ENCODE peak calls at places on chromosomes 6 and 20, in ten cellular contexts. S is psoas muscle, V is NCI-H2029, K is ascending aorta, C is kidney tubule cell, Y is type B pancreatic cell, D is SJSA1, X is EH, O is foreskin keratinocyte, E is neural crest cell. R is an unnamed sample.

GRCh38 chr6:155273438-155273837 is 9.6 kb downstream of the CLDN20 start:
- DNase-seq in S (no peak), V (no peak), K (no peak), C (peak; percentile 65), Y (no peak), D (peak; percentile 88), X (peak; percentile 90), O (peak; percentile 75), E (no peak), R (peak; percentile 85)

GRCh38 chr6:116111552-116112528 is 11.2 kb downstream of the NT5DC1 start:
- DNase-seq in S (no peak), V (no peak), K (no peak), C (peak; percentile 57), Y (no peak), D (no peak), X (peak; percentile 47), O (peak; percentile 39), E (peak; percentile 16), R (peak; percentile 50)

GRCh38 chr6:15443119-15443518 is 197.2 kb downstream of the JARID2 start:
- DNase-seq in S (no peak), V (no peak), K (no peak), C (peak; percentile 80), Y (no peak), D (peak; percentile 58), X (peak; percentile 90), O (peak; percentile 72), E (no peak), R (peak; percentile 24)

GRCh38 chr20:53291548-53291947 is 302.1 kb downstream of the ZNF217 start:
- DNase-seq in S (no peak), V (no peak), K (no peak), C (no peak), Y (no peak), D (no peak), X (no peak), O (no peak), E (peak; percentile 13), R (peak; percentile 8)

GRCh38 chr20:23562721-23563342 is 5.5 kb downstream of the CST9L start:
- DNase-seq in S (no peak), V (no peak), K (no peak), C (no peak), Y (no peak), D (no peak), X (no peak), O (no peak), E (no peak), R (no peak)

GRCh38 chr6:14635933-14636599 is 518.5 kb downstream of the CD83 start:
- DNase-seq in S (no peak), V (no peak), K (no peak), C (no peak), Y (no peak), D (no peak), X (no peak), O (no peak), E (no peak), R (no peak)

GRCh38 chr6:111973897-111974639 is 79.8 kb upstream of the CCN6 start:
- DNase-seq in S (no peak), V (no peak), K (no peak), C (peak; percentile 63), Y (no peak), D (no peak), X (peak; percentile 59), O (no peak), E (no peak), R (no peak)

GRCh38 chr20:5691918-5692618 is 58.1 kb upstream of the SHLD1 start:
- DNase-seq in S (no peak), V (peak; percentile 93), K (no peak), C (no peak), Y (no peak), D (no peak), X (no peak), O (no peak), E (no peak), R (no peak)

GRCh38 chr6:4909063-4909645 is 94.7 kb downstream of the RPP40 start:
- DNase-seq in S (no peak), V (no peak), K (no peak), C (no peak), Y (no peak), D (no peak), X (no peak), O (no peak), E (no peak), R (no peak)

GRCh38 chr6:35486005-35486925 is 10.6 kb downstream of the TEAD3 start:
- DNase-seq in S (peak; percentile 56), V (no peak), K (peak; percentile 69), C (peak; percentile 43), Y (peak; percentile 83), D (no peak), X (no peak), O (peak; percentile 92), E (no peak), R (no peak)

GRCh38 chr6:13998356-13998755 is 73.6 kb downstream of the RNF182 start:
- DNase-seq in S (no peak), V (peak; percentile 65), K (no peak), C (no peak), Y (no peak), D (no peak), X (peak; percentile 31), O (no peak), E (no peak), R (no peak)

GRCh38 chr6:129603731-129604130 is 106.2 kb downstream of the ARHGAP18 start:
- DNase-seq in S (no peak), V (no peak), K (no peak), C (no peak), Y (no peak), D (no peak), X (no peak), O (no peak), E (no peak), R (no peak)

GRCh38 chr6:157218371-157219198 is 104.7 kb downstream of the TMEM242 start:
- DNase-seq in S (peak; percentile 49), V (no peak), K (peak; percentile 65), C (no peak), Y (peak; percentile 57), D (no peak), X (no peak), O (no peak), E (no peak), R (no peak)

GRCh38 chr20:52209154-52209571 is 17.6 kb upstream of the ZFP64 start:
- DNase-seq in S (no peak), V (no peak), K (no peak), C (no peak), Y (no peak), D (no peak), X (no peak), O (no peak), E (no peak), R (no peak)

GRCh38 chr6:49327005-49327404 is 136.0 kb downstream of the MMUT start:
- DNase-seq in S (no peak), V (no peak), K (no peak), C (peak; percentile 6), Y (no peak), D (no peak), X (no peak), O (peak; percentile 45), E (no peak), R (no peak)

GRCh38 chr6:133202610-133203343 is 38.4 kb upstream of the EYA4 start:
- DNase-seq in S (no peak), V (no peak), K (no peak), C (peak; percentile 17), Y (no peak), D (no peak), X (no peak), O (no peak), E (no peak), R (no peak)

GRCh38 chr20:50445367-50446151 is 64.6 kb upstream of the PTPN1 start:
- DNase-seq in S (no peak), V (no peak), K (no peak), C (no peak), Y (no peak), D (no peak), X (no peak), O (no peak), E (no peak), R (no peak)

GRCh38 chr6:75090574-75090973 is 115.3 kb downstream of the COL12A1 start:
- DNase-seq in S (no peak), V (no peak), K (no peak), C (no peak), Y (no peak), D (no peak), X (no peak), O (no peak), E (no peak), R (no peak)

GRCh38 chr6:167687035-167687720 is 139.5 kb upstream of the AFDN start:
- DNase-seq in S (no peak), V (no peak), K (no peak), C (no peak), Y (no peak), D (no peak), X (no peak), O (no peak), E (no peak), R (no peak)

GRCh38 chr6:85703359-85703758 is 60.7 kb upstream of the SYNCRIP start:
- DNase-seq in S (no peak), V (no peak), K (no peak), C (no peak), Y (no peak), D (no peak), X (no peak), O (no peak), E (no peak), R (no peak)

GRCh38 chr6:158762787-158763439 is 56.3 kb downstream of the EZR start:
- DNase-seq in S (no peak), V (no peak), K (peak; percentile 66), C (peak; percentile 9), Y (no peak), D (no peak), X (no peak), O (no peak), E (no peak), R (no peak)

GRCh38 chr6:41371461-41371991 is 36.1 kb downstream of the NCR2 start:
- DNase-seq in S (peak; percentile 51), V (no peak), K (no peak), C (peak; percentile 66), Y (no peak), D (no peak), X (peak; percentile 65), O (peak; percentile 11), E (peak; percentile 44), R (no peak)

GRCh38 chr6:121520337-121521163 is 85.1 kb downstream of the GJA1 start:
- DNase-seq in S (no peak), V (no peak), K (peak; percentile 73), C (peak; percentile 98), Y (no peak), D (peak; percentile 99), X (peak; percentile 97), O (no peak), E (no peak), R (peak; percentile 47)

GRCh38 chr6:106858653-106859092 is 115.9 kb downstream of the CD24 start:
- DNase-seq in S (no peak), V (no peak), K (no peak), C (peak; percentile 92), Y (no peak), D (peak; percentile 85), X (peak; percentile 45), O (peak; percentile 90), E (no peak), R (peak; percentile 17)

GRCh38 chr20:50980851-50981713 is 22.5 kb downstream of the MOCS3 start:
- DNase-seq in S (no peak), V (peak; percentile 9), K (no peak), C (peak; percentile 62), Y (no peak), D (peak; percentile 65), X (peak; percentile 75), O (peak; percentile 62), E (peak; percentile 84), R (peak; percentile 66)

GRCh38 chr6:138052783-138053182 is 54.4 kb downstream of the PERP start:
- DNase-seq in S (no peak), V (no peak), K (no peak), C (no peak), Y (no peak), D (no peak), X (peak; percentile 11), O (peak; percentile 29), E (no peak), R (no peak)

GRCh38 chr6:168078943-168079405 is at the start of gene FRMD1:
- DNase-seq in S (no peak), V (no peak), K (no peak), C (no peak), Y (no peak), D (no peak), X (no peak), O (no peak), E (no peak), R (no peak)

GRCh38 chr6:142374090-142374783 is 72.4 kb downstream of the ADGRG6 start:
- DNase-seq in S (no peak), V (no peak), K (no peak), C (peak; percentile 13), Y (no peak), D (no peak), X (peak; percentile 17), O (no peak), E (no peak), R (peak; percentile 38)

R was measured in ACHN.